ENCODE peak calls at places on chromosomes 6 and 20, in seven cellular contexts. One of them, this sample, is unnamed.

GRCh38 chr6:163577404-163577803 is 162.9 kb downstream of the QKI start:
- DNase-seq in lower leg skin: no peak
- DNase-seq in ascending aorta: no peak
- DNase-seq in NCI-H526 treated with DMSO at 0.1 percent for 48 hours: no peak
- DNase-seq in HuH-7: no peak
- DNase-seq in pancreas: no peak
- DNase-seq in stimulated activated CD4-positive, alpha-beta T cell treated with anti-CD3 and anti-CD28 coated beads, Interleukin-15, amount 100 ng/mL, for 24 hours: no peak
- DNase-seq in this sample: no peak

GRCh38 chr6:90103056-90103793 is 193.4 kb downstream of the BACH2 start:
- DNase-seq in lower leg skin: no peak
- DNase-seq in ascending aorta: no peak
- DNase-seq in NCI-H526 treated with DMSO at 0.1 percent for 48 hours: no peak
- DNase-seq in HuH-7: no peak
- DNase-seq in pancreas: no peak
- DNase-seq in stimulated activated CD4-positive, alpha-beta T cell treated with anti-CD3 and anti-CD28 coated beads, Interleukin-15, amount 100 ng/mL, for 24 hours: peak
- DNase-seq in this sample: no peak

GRCh38 chr20:42430059-42430458 is 759.6 kb downstream of the PTPRT start:
- DNase-seq in lower leg skin: no peak
- DNase-seq in ascending aorta: no peak
- DNase-seq in NCI-H526 treated with DMSO at 0.1 percent for 48 hours: no peak
- DNase-seq in HuH-7: no peak
- DNase-seq in pancreas: no peak
- DNase-seq in stimulated activated CD4-positive, alpha-beta T cell treated with anti-CD3 and anti-CD28 coated beads, Interleukin-15, amount 100 ng/mL, for 24 hours: no peak
- DNase-seq in this sample: no peak

GRCh38 chr6:157004530-157004929 is 227.4 kb downstream of the ARID1B start:
- DNase-seq in lower leg skin: no peak
- DNase-seq in ascending aorta: no peak
- DNase-seq in NCI-H526 treated with DMSO at 0.1 percent for 48 hours: no peak
- DNase-seq in HuH-7: no peak
- DNase-seq in pancreas: no peak
- DNase-seq in stimulated activated CD4-positive, alpha-beta T cell treated with anti-CD3 and anti-CD28 coated beads, Interleukin-15, amount 100 ng/mL, for 24 hours: no peak
- DNase-seq in this sample: no peak

GRCh38 chr6:111068116-111068897 is 19.0 kb upstream of the SLC16A10 start:
- DNase-seq in lower leg skin: no peak
- DNase-seq in ascending aorta: no peak
- DNase-seq in NCI-H526 treated with DMSO at 0.1 percent for 48 hours: no peak
- DNase-seq in HuH-7: no peak
- DNase-seq in pancreas: no peak
- DNase-seq in stimulated activated CD4-positive, alpha-beta T cell treated with anti-CD3 and anti-CD28 coated beads, Interleukin-15, amount 100 ng/mL, for 24 hours: no peak
- DNase-seq in this sample: peak

GRCh38 chr20:21234816-21235215 is 68.3 kb upstream of the XRN2 start:
- DNase-seq in lower leg skin: peak
- DNase-seq in ascending aorta: no peak
- DNase-seq in NCI-H526 treated with DMSO at 0.1 percent for 48 hours: no peak
- DNase-seq in HuH-7: no peak
- DNase-seq in pancreas: no peak
- DNase-seq in stimulated activated CD4-positive, alpha-beta T cell treated with anti-CD3 and anti-CD28 coated beads, Interleukin-15, amount 100 ng/mL, for 24 hours: no peak
- DNase-seq in this sample: no peak

GRCh38 chr6:71206086-71206485 is 82.5 kb upstream of the OGFRL1 start:
- DNase-seq in lower leg skin: no peak
- DNase-seq in ascending aorta: no peak
- DNase-seq in NCI-H526 treated with DMSO at 0.1 percent for 48 hours: no peak
- DNase-seq in HuH-7: no peak
- DNase-seq in pancreas: no peak
- DNase-seq in stimulated activated CD4-positive, alpha-beta T cell treated with anti-CD3 and anti-CD28 coated beads, Interleukin-15, amount 100 ng/mL, for 24 hours: no peak
- DNase-seq in this sample: no peak

GRCh38 chr6:11798096-11798495 is 19.5 kb upstream of the ADTRP start:
- DNase-seq in lower leg skin: no peak
- DNase-seq in ascending aorta: no peak
- DNase-seq in NCI-H526 treated with DMSO at 0.1 percent for 48 hours: peak
- DNase-seq in HuH-7: no peak
- DNase-seq in pancreas: no peak
- DNase-seq in stimulated activated CD4-positive, alpha-beta T cell treated with anti-CD3 and anti-CD28 coated beads, Interleukin-15, amount 100 ng/mL, for 24 hours: no peak
- DNase-seq in this sample: no peak

GRCh38 chr20:56683077-56683865 is 54.2 kb downstream of the TFAP2C start:
- DNase-seq in lower leg skin: no peak
- DNase-seq in ascending aorta: no peak
- DNase-seq in NCI-H526 treated with DMSO at 0.1 percent for 48 hours: no peak
- DNase-seq in HuH-7: no peak
- DNase-seq in pancreas: no peak
- DNase-seq in stimulated activated CD4-positive, alpha-beta T cell treated with anti-CD3 and anti-CD28 coated beads, Interleukin-15, amount 100 ng/mL, for 24 hours: no peak
- DNase-seq in this sample: no peak

GRCh38 chr6:114092943-114093342 is 122.0 kb upstream of the HDAC2 start:
- DNase-seq in lower leg skin: no peak
- DNase-seq in ascending aorta: no peak
- DNase-seq in NCI-H526 treated with DMSO at 0.1 percent for 48 hours: no peak
- DNase-seq in HuH-7: no peak
- DNase-seq in pancreas: no peak
- DNase-seq in stimulated activated CD4-positive, alpha-beta T cell treated with anti-CD3 and anti-CD28 coated beads, Interleukin-15, amount 100 ng/mL, for 24 hours: no peak
- DNase-seq in this sample: no peak

GRCh38 chr20:62149532-62150235 is 6.1 kb downstream of the SS18L1 start:
- DNase-seq in lower leg skin: no peak
- DNase-seq in ascending aorta: no peak
- DNase-seq in NCI-H526 treated with DMSO at 0.1 percent for 48 hours: no peak
- DNase-seq in HuH-7: no peak
- DNase-seq in pancreas: no peak
- DNase-seq in stimulated activated CD4-positive, alpha-beta T cell treated with anti-CD3 and anti-CD28 coated beads, Interleukin-15, amount 100 ng/mL, for 24 hours: no peak
- DNase-seq in this sample: no peak

GRCh38 chr6:4384638-4385036 is 249.3 kb upstream of the ECI2 start:
- DNase-seq in lower leg skin: no peak
- DNase-seq in ascending aorta: no peak
- DNase-seq in NCI-H526 treated with DMSO at 0.1 percent for 48 hours: no peak
- DNase-seq in HuH-7: no peak
- DNase-seq in pancreas: no peak
- DNase-seq in stimulated activated CD4-positive, alpha-beta T cell treated with anti-CD3 and anti-CD28 coated beads, Interleukin-15, amount 100 ng/mL, for 24 hours: no peak
- DNase-seq in this sample: no peak